ENCODE peak calls at places on chromosomes 4 and X, in eight cellular contexts. R is NCI-H774; G is activated naive CD4-positive, alpha-beta T cell; Z is left lung; V is 8988T; F is astrocyte; S is neural progenitor cell; U is ACHN. E is an unnamed sample.

GRCh38 chrX:9534686-9535085 is 69.8 kb downstream of the TBL1X start:
- DNase-seq in R (no peak), G (no peak), Z (no peak), V (no peak), F (peak), S (peak), U (peak), E (no peak)

GRCh38 chr4:1990676-1991075 is 18.1 kb downstream of the NELFA start:
- DNase-seq in R (no peak), G (no peak), Z (no peak), V (no peak), F (no peak), S (no peak), U (no peak), E (no peak)

GRCh38 chrX:67619253-67619652 is 75.4 kb downstream of the AR start:
- DNase-seq in R (no peak), G (no peak), Z (no peak), V (no peak), F (peak), S (no peak), U (peak), E (peak)

GRCh38 chrX:149512225-149512885 is 7.2 kb upstream of the IDS start:
- DNase-seq in R (peak), G (peak), Z (peak), V (no peak), F (no peak), S (peak), U (peak), E (peak)

GRCh38 chrX:150692837-150693781 is at the start of gene MTMR1:
- DNase-seq in R (peak), G (peak), Z (peak), V (peak), F (no peak), S (peak), U (peak), E (no peak)

GRCh38 chr4:62571494-62571893 is 1371.4 kb downstream of the ADGRL3 start:
- DNase-seq in R (no peak), G (no peak), Z (no peak), V (no peak), F (no peak), S (no peak), U (no peak), E (no peak)

GRCh38 chrX:121635141-121635540 is 587.7 kb downstream of the GLUD2 start:
- DNase-seq in R (no peak), G (no peak), Z (no peak), V (no peak), F (peak), S (no peak), U (no peak), E (peak)

GRCh38 chr4:175823015-175823741 is 11.1 kb upstream of the GPM6A start:
- DNase-seq in R (no peak), G (no peak), Z (no peak), V (no peak), F (no peak), S (no peak), U (no peak), E (no peak)

GRCh38 chrX:49712577-49712976 is 16.8 kb upstream of the PAGE1 start:
- DNase-seq in R (no peak), G (no peak), Z (no peak), V (no peak), F (no peak), S (no peak), U (no peak), E (no peak)

GRCh38 chr4:99808260-99808857 is 8.3 kb upstream of the DAPP1 start:
- DNase-seq in R (peak), G (peak), Z (peak), V (no peak), F (peak), S (peak), U (peak), E (peak)

GRCh38 chrX:97234471-97235097 is 350.9 kb downstream of the RPA4 start:
- DNase-seq in R (no peak), G (no peak), Z (no peak), V (no peak), F (no peak), S (no peak), U (no peak), E (no peak)

GRCh38 chr4:164438321-164438720 is 315.6 kb upstream of the SMIM31 start:
- DNase-seq in R (no peak), G (no peak), Z (no peak), V (no peak), F (peak), S (no peak), U (peak), E (peak)

GRCh38 chr4:151297170-151297569 is 20.2 kb downstream of the PRSS48 start:
- DNase-seq in R (no peak), G (no peak), Z (no peak), V (no peak), F (no peak), S (no peak), U (no peak), E (no peak)

GRCh38 chr4:140567722-140568121 is 1.0 kb downstream of the UCP1 start:
- DNase-seq in R (no peak), G (no peak), Z (no peak), V (no peak), F (peak), S (peak), U (peak), E (no peak)

GRCh38 chr4:7328913-7329638 is 105.7 kb downstream of the PSAPL1 start:
- DNase-seq in R (no peak), G (no peak), Z (peak), V (peak), F (peak), S (no peak), U (peak), E (peak)

GRCh38 chr4:6019316-6020263 is 1.4 kb upstream of the C4orf50 start:
- DNase-seq in R (no peak), G (no peak), Z (no peak), V (peak), F (peak), S (peak), U (peak), E (peak)

GRCh38 chr4:181647396-181648107 is 595.6 kb upstream of the TENM3 start:
- DNase-seq in R (no peak), G (no peak), Z (no peak), V (no peak), F (no peak), S (peak), U (no peak), E (no peak)

GRCh38 chrX:69113723-69114122 is 51.5 kb downstream of the PJA1 start:
- DNase-seq in R (no peak), G (no peak), Z (no peak), V (no peak), F (no peak), S (no peak), U (no peak), E (no peak)

GRCh38 chr4:123506311-123506685 is 109.7 kb downstream of the SPRY1 start:
- DNase-seq in R (no peak), G (no peak), Z (no peak), V (no peak), F (no peak), S (no peak), U (no peak), E (no peak)

GRCh38 chr4:90318208-90318607 is 191.0 kb downstream of the CCSER1 start:
- DNase-seq in R (no peak), G (no peak), Z (no peak), V (no peak), F (peak), S (no peak), U (no peak), E (peak)

GRCh38 chr4:121253961-121254360 is 89.8 kb upstream of the TNIP3 start:
- DNase-seq in R (no peak), G (no peak), Z (no peak), V (no peak), F (no peak), S (no peak), U (no peak), E (no peak)

GRCh38 chr4:153152453-153153338 is 51.5 kb upstream of the TRIM2 start:
- DNase-seq in R (peak), G (peak), Z (peak), V (no peak), F (peak), S (peak), U (peak), E (no peak)

GRCh38 chrX:46254623-46255022 is 290.6 kb downstream of the ZNF674 start:
- DNase-seq in R (no peak), G (no peak), Z (no peak), V (no peak), F (no peak), S (no peak), U (no peak), E (no peak)

GRCh38 chr4:69731826-69732225 is 28.6 kb downstream of the SULT1B1 start:
- DNase-seq in R (no peak), G (no peak), Z (no peak), V (no peak), F (no peak), S (no peak), U (no peak), E (no peak)